ENCODE peak calls at places on chromosome 21, in eight cellular contexts. H is osteoblast; I is NCI-H510A; A is NAMALWA; F is CD8-positive, alpha-beta T cell; Z is NCI-H748 treated with DMSO at 0.1 percent for 48 hours; L is amniotic epithelial cell; D is tibial artery. V is an unnamed sample.

GRCh38 chr21:45306453-45306831 is 18.7 kb upstream of the POFUT2 start:
- DNase-seq in H (no peak), I (no peak), A (no peak), F (no peak), Z (no peak), L (no peak), D (peak), V (no peak)

GRCh38 chr21:16913010-16913409 is 599.8 kb upstream of the CXADR start:
- DNase-seq in H (peak), I (no peak), A (no peak), F (no peak), Z (no peak), L (no peak), D (no peak), V (no peak)

GRCh38 chr21:42248783-42249597 is 30.1 kb downstream of the ABCG1 start:
- DNase-seq in H (no peak), I (no peak), A (peak), F (no peak), Z (no peak), L (no peak), D (no peak), V (no peak)

GRCh38 chr21:28884481-28884880 is 108.2 kb downstream of the LTN1 start:
- DNase-seq in H (peak), I (no peak), A (peak), F (no peak), Z (no peak), L (peak), D (no peak), V (peak)

GRCh38 chr21:45534591-45535331 is 7.5 kb downstream of the SLC19A1 start:
- DNase-seq in H (no peak), I (no peak), A (no peak), F (no peak), Z (no peak), L (no peak), D (peak), V (peak)

GRCh38 chr21:28865488-28866186 is 127.0 kb downstream of the LTN1 start:
- DNase-seq in H (no peak), I (no peak), A (no peak), F (no peak), Z (no peak), L (no peak), D (no peak), V (no peak)

GRCh38 chr21:29299906-29300546 is 1.3 kb downstream of the BACH1 start:
- DNase-seq in H (peak), I (peak), A (peak), F (peak), Z (no peak), L (peak), D (peak), V (peak)

GRCh38 chr21:33025471-33026298 is at the start of gene OLIG2:
- DNase-seq in H (peak), I (peak), A (no peak), F (no peak), Z (peak), L (no peak), D (no peak), V (peak)

GRCh38 chr21:33943293-33943692 is 27.7 kb upstream of the ATP5PO start:
- DNase-seq in H (no peak), I (no peak), A (no peak), F (no peak), Z (peak), L (no peak), D (no peak), V (peak)

GRCh38 chr21:26177741-26178452 is 7.3 kb upstream of the APP start:
- DNase-seq in H (no peak), I (no peak), A (peak), F (no peak), Z (no peak), L (peak), D (no peak), V (no peak)